ENCODE peak calls at places on chromosomes 6 and 20, in six cellular contexts. D, M, Y, Q, R and I are unnamed samples.

GRCh38 chr6:24520929-24521546 is 26.3 kb downstream of the ALDH5A1 start:
- DNase-seq in R (peak; percentile 12), Y (peak; percentile 41), M (peak; percentile 63), D (peak; percentile 29), Q (no peak), I (peak; percentile 74)

GRCh38 chr6:133741375-133741861 is 147.5 kb upstream of the TCF21 start:
- DNase-seq in Y (peak; percentile 86), M (no peak), R (no peak), D (no peak), Q (no peak), I (no peak)

GRCh38 chr6:118408863-118409262 is 139.2 kb upstream of the PLN start:
- DNase-seq in Y (no peak), Q (no peak), R (no peak), M (no peak), D (no peak), I (no peak)

GRCh38 chr20:38790210-38791053 is 15.1 kb upstream of the PPP1R16B start:
- DNase-seq in Q (no peak), D (peak; percentile 71), Y (peak; percentile 42), R (no peak), M (no peak), I (no peak)

GRCh38 chr6:113050979-113051378 is 703.8 kb downstream of the RFPL4B start:
- DNase-seq in M (no peak), Q (no peak), Y (no peak), R (no peak), D (no peak), I (peak; percentile 59)

GRCh38 chr6:79152269-79152737 is 74.2 kb upstream of the PHIP start:
- DNase-seq in Y (no peak), M (no peak), D (no peak), R (no peak), Q (no peak), I (no peak)

GRCh38 chr20:37453836-37454235 is 67.2 kb upstream of the NNAT start:
- DNase-seq in M (no peak), Q (no peak), Y (no peak), D (no peak), R (no peak), I (no peak)

GRCh38 chr20:40431611-40432010 is 257.4 kb downstream of the MAFB start:
- DNase-seq in R (no peak), Q (no peak), Y (no peak), M (no peak), D (no peak), I (no peak)

GRCh38 chr6:30077218-30077617 is 1.6 kb upstream of the RNF39 start:
- DNase-seq in M (no peak), R (no peak), D (peak; percentile 22), Q (no peak), Y (no peak), I (no peak)

GRCh38 chr20:4748847-4749246 is 27.1 kb downstream of the PRND start:
- DNase-seq in D (no peak), R (no peak), Q (no peak), Y (no peak), M (no peak), I (no peak)